ENCODE peak calls at places on chromosome 10, in six cellular contexts. N is A172, X is activated T-cell treated with anti-CD3 and anti-CD28 coated beads for 1 hour, C is HEK293T, G is NCI-H1436, O is GM10248. Z is an unnamed sample.

GRCh38 chr10:43252166-43252784 is 14.6 kb downstream of the RASGEF1A start:
- DNase-seq in N (no peak), X (no peak), C (no peak), G (no peak), O (no peak), Z (no peak)

GRCh38 chr10:63204667-63205391 is 71.7 kb downstream of the NRBF2 start:
- DNase-seq in N (no peak), X (no peak), C (no peak), G (no peak), O (no peak), Z (no peak)

GRCh38 chr10:17001297-17001744 is 128.3 kb downstream of the CUBN start:
- DNase-seq in N (no peak), X (no peak), C (no peak), G (no peak), O (no peak), Z (no peak)

GRCh38 chr10:46198516-46198915 is 88.3 kb upstream of the ANTXRL start:
- DNase-seq in N (peak), X (no peak), C (no peak), G (no peak), O (no peak), Z (no peak)

GRCh38 chr10:92102601-92103213 is 179.1 kb downstream of the BTAF1 start:
- DNase-seq in N (no peak), X (no peak), C (no peak), G (no peak), O (no peak), Z (no peak)

GRCh38 chr10:47287365-47287802 is 12.6 kb upstream of the GDF10 start:
- DNase-seq in N (no peak), X (no peak), C (no peak), G (no peak), O (no peak), Z (no peak)

GRCh38 chr10:110399163-110400094 is 94.7 kb upstream of the SMNDC1 start:
- DNase-seq in N (peak), X (no peak), C (no peak), G (no peak), O (no peak), Z (peak)

GRCh38 chr10:6140141-6140841 is 51.5 kb downstream of the RBM17 start:
- DNase-seq in N (peak), X (no peak), C (no peak), G (no peak), O (no peak), Z (no peak)

GRCh38 chr10:71213761-71214440 is 1.5 kb downstream of the UNC5B start:
- DNase-seq in N (peak), X (no peak), C (peak), G (no peak), O (no peak), Z (no peak)

GRCh38 chr10:20743142-20743541 is 154.0 kb downstream of the NEBL start:
- DNase-seq in N (no peak), X (no peak), C (no peak), G (no peak), O (no peak), Z (no peak)

GRCh38 chr10:87931836-87932230 is 68.4 kb downstream of the PTEN start:
- DNase-seq in N (no peak), X (no peak), C (no peak), G (no peak), O (no peak), Z (no peak)

Z was measured in mesothelial cell of epicardium.